ENCODE peak calls at places on chromosomes 13 and 19, in four cellular contexts. One of them, this sample, is unnamed.

GRCh38 chr19:11673608-11674041 is 65.1 kb downstream of the ZNF823 start:
- DNase-seq in WERI-Rb-1: peak; percentile 69
- DNase-seq in dorsolateral prefrontal cortex: peak; percentile 73
- DNase-seq in neural progenitor cell: peak; percentile 91
- DNase-seq in this sample: peak; percentile 76

GRCh38 chr19:41971363-41971762 is 12.2 kb upstream of the RABAC1 start:
- DNase-seq in WERI-Rb-1: no peak
- DNase-seq in dorsolateral prefrontal cortex: no peak
- DNase-seq in neural progenitor cell: no peak
- DNase-seq in this sample: no peak

GRCh38 chr13:102968572-102969228 is 97.5 kb downstream of the SLC10A2 start:
- DNase-seq in WERI-Rb-1: no peak
- DNase-seq in dorsolateral prefrontal cortex: no peak
- DNase-seq in neural progenitor cell: no peak
- DNase-seq in this sample: no peak

GRCh38 chr19:45901912-45902650 is at the start of gene MYPOP:
- DNase-seq in WERI-Rb-1: no peak
- DNase-seq in dorsolateral prefrontal cortex: no peak
- DNase-seq in neural progenitor cell: peak; percentile 66
- DNase-seq in this sample: no peak

GRCh38 chr13:42354246-42355117 is 82.5 kb downstream of the AKAP11 start:
- DNase-seq in WERI-Rb-1: no peak
- DNase-seq in dorsolateral prefrontal cortex: no peak
- DNase-seq in neural progenitor cell: peak; percentile 52
- DNase-seq in this sample: no peak

GRCh38 chr13:97286317-97287046 is 64.3 kb downstream of the MBNL2 start:
- DNase-seq in WERI-Rb-1: no peak
- DNase-seq in dorsolateral prefrontal cortex: no peak
- DNase-seq in neural progenitor cell: no peak
- DNase-seq in this sample: no peak

GRCh38 chr13:38657191-38657590 is 29.7 kb upstream of the FREM2 start:
- DNase-seq in WERI-Rb-1: no peak
- DNase-seq in dorsolateral prefrontal cortex: no peak
- DNase-seq in neural progenitor cell: no peak
- DNase-seq in this sample: no peak

GRCh38 chr13:105763851-105764250 is 771.6 kb downstream of the EFNB2 start:
- DNase-seq in WERI-Rb-1: no peak
- DNase-seq in dorsolateral prefrontal cortex: no peak
- DNase-seq in neural progenitor cell: no peak
- DNase-seq in this sample: no peak

GRCh38 chr19:35044317-35045117 is 3.0 kb downstream of the HPN start:
- DNase-seq in WERI-Rb-1: peak; percentile 64
- DNase-seq in dorsolateral prefrontal cortex: peak; percentile 79
- DNase-seq in neural progenitor cell: peak; percentile 60
- DNase-seq in this sample: peak; percentile 59

GRCh38 chr19:54523403-54523802 is 20.8 kb downstream of the LAIR2 start:
- DNase-seq in WERI-Rb-1: no peak
- DNase-seq in dorsolateral prefrontal cortex: no peak
- DNase-seq in neural progenitor cell: no peak
- DNase-seq in this sample: no peak

GRCh38 chr19:40688987-40689338 is 1.5 kb downstream of the NUMBL start:
- DNase-seq in WERI-Rb-1: no peak
- DNase-seq in dorsolateral prefrontal cortex: no peak
- DNase-seq in neural progenitor cell: no peak
- DNase-seq in this sample: no peak

GRCh38 chr13:24649685-24650038 is 30.5 kb upstream of the ATP12A start:
- DNase-seq in WERI-Rb-1: peak; percentile 43
- DNase-seq in dorsolateral prefrontal cortex: no peak
- DNase-seq in neural progenitor cell: no peak
- DNase-seq in this sample: no peak

GRCh38 chr13:36193151-36193855 is 21.1 kb downstream of the SOHLH2 start:
- DNase-seq in WERI-Rb-1: no peak
- DNase-seq in dorsolateral prefrontal cortex: no peak
- DNase-seq in neural progenitor cell: no peak
- DNase-seq in this sample: no peak

GRCh38 chr19:43934055-43934984 is 762 bp downstream of the ZNF45 start:
- DNase-seq in WERI-Rb-1: no peak
- DNase-seq in dorsolateral prefrontal cortex: no peak
- DNase-seq in neural progenitor cell: peak; percentile 4
- DNase-seq in this sample: no peak

GRCh38 chr19:835201-835810 is 5.5 kb upstream of the PRTN3 start:
- DNase-seq in WERI-Rb-1: no peak
- DNase-seq in dorsolateral prefrontal cortex: no peak
- DNase-seq in neural progenitor cell: no peak
- DNase-seq in this sample: no peak

GRCh38 chr19:45917421-45918091 is 3.0 kb upstream of the NANOS2 start:
- DNase-seq in WERI-Rb-1: no peak
- DNase-seq in dorsolateral prefrontal cortex: no peak
- DNase-seq in neural progenitor cell: no peak
- DNase-seq in this sample: no peak

GRCh38 chr13:77925616-77926015 is 7.0 kb upstream of the EDNRB start:
- DNase-seq in WERI-Rb-1: no peak
- DNase-seq in dorsolateral prefrontal cortex: no peak
- DNase-seq in neural progenitor cell: no peak
- DNase-seq in this sample: no peak

GRCh38 chr13:51818771-51819511 is 15.0 kb upstream of the DHRS12 start:
- DNase-seq in WERI-Rb-1: no peak
- DNase-seq in dorsolateral prefrontal cortex: no peak
- DNase-seq in neural progenitor cell: no peak
- DNase-seq in this sample: no peak

GRCh38 chr13:76976488-76976887 is 15.4 kb upstream of the CLN5 start:
- DNase-seq in WERI-Rb-1: no peak
- DNase-seq in dorsolateral prefrontal cortex: peak; percentile 86
- DNase-seq in neural progenitor cell: no peak
- DNase-seq in this sample: no peak

GRCh38 chr19:33982706-33983105 is 186.0 kb downstream of the KCTD15 start:
- DNase-seq in WERI-Rb-1: no peak
- DNase-seq in dorsolateral prefrontal cortex: no peak
- DNase-seq in neural progenitor cell: no peak
- DNase-seq in this sample: no peak

GRCh38 chr19:5154129-5154798 is 185.4 kb downstream of the KDM4B start:
- DNase-seq in WERI-Rb-1: peak; percentile 71
- DNase-seq in dorsolateral prefrontal cortex: no peak
- DNase-seq in neural progenitor cell: peak; percentile 64
- DNase-seq in this sample: peak; percentile 56

GRCh38 chr13:94239135-94239534 is 240.3 kb downstream of the DCT start:
- DNase-seq in WERI-Rb-1: no peak
- DNase-seq in dorsolateral prefrontal cortex: no peak
- DNase-seq in neural progenitor cell: no peak
- DNase-seq in this sample: no peak

GRCh38 chr13:41648314-41648935 is 191.1 kb downstream of the RGCC start:
- DNase-seq in WERI-Rb-1: no peak
- DNase-seq in dorsolateral prefrontal cortex: no peak
- DNase-seq in neural progenitor cell: no peak
- DNase-seq in this sample: no peak

GRCh38 chr19:55258476-55258827 is 365 bp downstream of the PPP6R1 start:
- DNase-seq in WERI-Rb-1: peak; percentile 19
- DNase-seq in dorsolateral prefrontal cortex: no peak
- DNase-seq in neural progenitor cell: peak; percentile 42
- DNase-seq in this sample: no peak

GRCh38 chr19:38223617-38224013 is 407 bp downstream of the DPF1 start:
- DNase-seq in WERI-Rb-1: no peak
- DNase-seq in dorsolateral prefrontal cortex: no peak
- DNase-seq in neural progenitor cell: no peak
- DNase-seq in this sample: no peak
- H3K27me3 ChIP-seq in WERI-Rb-1: no peaks in the 10 kb centered on the region
- H3K27me3 ChIP-seq in dorsolateral prefrontal cortex: no peaks in the 10 kb centered on the region
- H3K27me3 ChIP-seq in neural progenitor cell: peaks cover 36% of the 10 kb centered on the region
- H3K27me3 ChIP-seq in this sample: no peaks in the 10 kb centered on the region

GRCh38 chr13:29933401-29933800 is 83.0 kb upstream of the UBL3 start:
- DNase-seq in WERI-Rb-1: no peak
- DNase-seq in dorsolateral prefrontal cortex: no peak
- DNase-seq in neural progenitor cell: no peak
- DNase-seq in this sample: no peak

GRCh38 chr13:29935309-29935981 is 85.0 kb upstream of the UBL3 start:
- DNase-seq in WERI-Rb-1: no peak
- DNase-seq in dorsolateral prefrontal cortex: no peak
- DNase-seq in neural progenitor cell: no peak
- DNase-seq in this sample: no peak

GRCh38 chr13:29936051-29936813 is 85.8 kb upstream of the UBL3 start:
- DNase-seq in WERI-Rb-1: no peak
- DNase-seq in dorsolateral prefrontal cortex: no peak
- DNase-seq in neural progenitor cell: no peak
- DNase-seq in this sample: no peak

GRCh38 chr13:29936961-29937360 is 86.5 kb upstream of the UBL3 start:
- DNase-seq in WERI-Rb-1: no peak
- DNase-seq in dorsolateral prefrontal cortex: no peak
- DNase-seq in neural progenitor cell: no peak
- DNase-seq in this sample: no peak

DNA sequence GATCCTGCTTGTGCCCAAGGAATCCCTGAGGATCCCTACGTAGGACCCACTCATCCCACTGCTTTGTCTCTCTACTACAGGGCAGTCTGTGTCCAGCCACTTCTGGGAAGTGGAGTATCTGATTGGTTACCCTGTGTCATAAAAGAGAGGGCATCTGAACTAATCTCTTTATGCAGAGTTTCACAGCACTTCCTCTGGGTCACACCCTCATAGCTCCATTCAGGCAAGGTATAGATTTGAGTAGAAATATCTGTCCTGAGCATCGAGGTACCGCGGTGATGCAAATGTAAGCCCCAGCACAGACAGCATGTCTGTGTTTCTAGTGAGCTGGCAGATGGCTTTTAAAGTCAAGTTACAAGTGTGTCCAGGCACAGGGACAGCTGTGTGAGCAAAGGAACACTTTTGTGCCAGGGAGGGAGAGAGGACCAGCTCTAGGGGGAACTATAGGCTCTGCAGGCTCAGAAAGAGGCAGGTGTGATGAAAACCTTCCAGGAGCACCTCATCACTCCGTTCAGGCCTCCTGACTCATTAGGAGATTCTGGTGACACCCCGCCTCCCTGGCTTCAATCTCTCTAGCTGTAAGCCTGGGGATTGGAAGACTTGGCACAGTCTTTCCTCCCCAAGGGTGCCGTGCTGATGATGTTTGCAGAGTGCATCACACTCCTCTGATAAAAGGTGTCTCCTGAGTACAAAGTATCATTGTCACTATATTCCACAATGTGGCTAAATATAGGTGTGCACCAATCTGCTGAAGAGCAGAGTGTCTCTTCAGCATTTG is 84.3 kb upstream of the UBL3 start:
- DNase-seq in WERI-Rb-1: no peak
- DNase-seq in dorsolateral prefrontal cortex: no peak
- DNase-seq in neural progenitor cell: no peak
- DNase-seq in this sample: no peak
- H3K27ac ChIP-seq in WERI-Rb-1: no peak overlapping the region
- H3K27ac ChIP-seq in dorsolateral prefrontal cortex: no peak overlapping the region
- H3K27ac ChIP-seq in neural progenitor cell: no peak overlapping the region
- H3K27ac ChIP-seq in this sample: no peak overlapping the region

GRCh38 chr13:72656357-72656756 is 71.1 kb downstream of the MZT1 start:
- DNase-seq in WERI-Rb-1: no peak
- DNase-seq in dorsolateral prefrontal cortex: no peak
- DNase-seq in neural progenitor cell: no peak
- DNase-seq in this sample: no peak

GRCh38 chr13:72648513-72649065 is 78.8 kb downstream of the MZT1 start:
- DNase-seq in WERI-Rb-1: peak; percentile 41
- DNase-seq in dorsolateral prefrontal cortex: no peak
- DNase-seq in neural progenitor cell: peak; percentile 46
- DNase-seq in this sample: no peak

GRCh38 chr13:72645521-72645920 is 81.9 kb downstream of the MZT1 start:
- DNase-seq in WERI-Rb-1: no peak
- DNase-seq in dorsolateral prefrontal cortex: no peak
- DNase-seq in neural progenitor cell: no peak
- DNase-seq in this sample: no peak

GRCh38 chr13:72652681-72653080 is 74.7 kb downstream of the MZT1 start:
- DNase-seq in WERI-Rb-1: no peak
- DNase-seq in dorsolateral prefrontal cortex: no peak
- DNase-seq in neural progenitor cell: no peak
- DNase-seq in this sample: no peak

GRCh38 chr13:72651196-72651595 is 76.2 kb downstream of the MZT1 start:
- DNase-seq in WERI-Rb-1: peak; percentile 23
- DNase-seq in dorsolateral prefrontal cortex: no peak
- DNase-seq in neural progenitor cell: peak; percentile 58
- DNase-seq in this sample: no peak
- TF ChIP-seq CTCF in WERI-Rb-1: peak; percentile 71
- TF ChIP-seq CTCF in dorsolateral prefrontal cortex: peak; percentile 46
- TF ChIP-seq CTCF in neural progenitor cell: peak; percentile 67
- TF ChIP-seq CTCF in this sample: no peak

DNA sequence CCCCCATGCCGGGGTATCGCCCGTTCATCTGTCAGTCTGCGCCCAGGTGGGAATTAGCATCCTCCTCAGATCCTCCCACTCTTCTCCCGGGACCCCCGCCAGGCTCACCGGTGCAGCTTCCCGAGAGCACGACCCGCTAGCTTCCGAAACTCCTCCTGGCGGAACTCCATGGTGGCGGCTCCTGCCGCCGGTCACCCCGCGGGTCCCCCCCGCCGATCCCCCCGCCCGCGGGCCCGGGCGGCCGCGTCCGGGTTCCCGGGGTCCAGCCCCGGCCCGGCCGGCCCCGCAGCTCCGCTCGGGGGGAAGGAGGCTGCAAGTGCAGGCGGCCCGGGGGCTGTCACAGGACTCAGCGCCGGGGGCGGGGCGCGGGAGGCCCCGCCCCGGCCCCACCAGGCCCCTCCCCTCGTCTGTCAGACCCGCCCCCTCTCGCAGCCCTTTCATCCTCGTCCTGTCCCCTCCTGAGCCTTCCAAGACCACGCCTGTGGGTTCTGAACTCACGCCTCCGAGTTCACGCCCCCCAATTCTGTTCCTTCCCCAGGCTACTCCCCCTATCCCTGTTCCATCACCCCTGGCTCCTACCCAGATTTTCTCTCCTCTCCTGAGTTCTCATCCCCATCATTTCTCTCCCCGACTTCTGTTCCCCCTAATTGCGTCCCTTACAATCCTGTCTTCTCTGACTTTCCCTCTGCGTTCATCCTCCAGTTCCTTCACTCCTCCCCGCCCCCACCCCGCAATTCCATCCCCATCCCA is at the start of gene SLC17A7:
- DNase-seq in WERI-Rb-1: peak; percentile 82
- DNase-seq in dorsolateral prefrontal cortex: peak; percentile 75
- DNase-seq in neural progenitor cell: peak; percentile 86
- DNase-seq in this sample: peak; percentile 58
- H3K27me3 ChIP-seq in WERI-Rb-1: no peaks in the 10 kb centered on the region
- H3K27me3 ChIP-seq in dorsolateral prefrontal cortex: peaks cover 36% of the 10 kb centered on the region
- H3K27me3 ChIP-seq in neural progenitor cell: peaks cover 63% of the 10 kb centered on the region
- H3K27me3 ChIP-seq in this sample: no peaks in the 10 kb centered on the region

GRCh38 chr19:19525611-19526380 is 2.9 kb upstream of the YJEFN3 start:
- DNase-seq in WERI-Rb-1: no peak
- DNase-seq in dorsolateral prefrontal cortex: no peak
- DNase-seq in neural progenitor cell: no peak
- DNase-seq in this sample: no peak
- H3K27ac ChIP-seq in WERI-Rb-1: no peak overlapping the region
- H3K27ac ChIP-seq in dorsolateral prefrontal cortex: peak overlapping the region; percentile 50
- H3K27ac ChIP-seq in neural progenitor cell: no peak overlapping the region
- H3K27ac ChIP-seq in this sample: no peak overlapping the region

DNA sequence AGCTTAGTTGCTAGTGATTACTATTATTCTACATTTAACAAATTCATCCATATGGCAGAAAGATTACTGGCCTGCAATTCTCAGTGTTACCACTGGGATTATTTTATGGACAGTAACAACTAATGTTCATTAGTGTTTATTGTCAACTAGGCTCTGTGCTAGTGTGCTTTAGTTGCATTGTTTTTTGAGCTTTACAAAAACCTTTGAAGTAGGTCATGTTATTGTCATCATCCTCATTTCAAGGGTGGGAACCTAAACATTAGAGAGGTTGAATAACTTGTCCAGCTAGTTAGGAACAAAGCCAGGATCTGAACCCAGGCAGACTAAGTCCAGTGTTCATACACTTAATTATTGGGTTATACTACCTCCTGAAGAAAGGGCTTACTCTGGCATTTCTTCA is 27.8 kb upstream of the TDRD3 start:
- DNase-seq in WERI-Rb-1: no peak
- DNase-seq in dorsolateral prefrontal cortex: no peak
- DNase-seq in neural progenitor cell: no peak
- DNase-seq in this sample: no peak
- TF ChIP-seq CTCF in WERI-Rb-1: no peak
- TF ChIP-seq CTCF in dorsolateral prefrontal cortex: no peak
- TF ChIP-seq CTCF in neural progenitor cell: peak; percentile 46
- TF ChIP-seq CTCF in this sample: no peak

This sample was measured in ovary.